ENCODE peak calls at places on chromosomes 16 and 17, in five cellular contexts. One of them, this sample, is unnamed.
A peak's percentile ranks its signal among the peaks of the same experiment; 100 is the strongest.

GRCh38 chr17:56754523-56755208 is 79.1 kb downstream of the C17orf67 start:
- DNase-seq in cerebellar cortex: no peak
- DNase-seq in transverse colon: no peak
- DNase-seq in sigmoid colon: no peak
- DNase-seq in activated CD4-positive, alpha-beta T cell treated with anti-CD3 and anti-CD28 coated beads, Interleukin-2, amount 10 ng/mL, durations not matched to agents 24 days and 14 days: peak; percentile 77
- DNase-seq in this sample: peak; percentile 94

GRCh38 chr17:61733021-61733420 is 130.3 kb downstream of the BRIP1 start:
- DNase-seq in cerebellar cortex: no peak
- DNase-seq in transverse colon: no peak
- DNase-seq in sigmoid colon: no peak
- DNase-seq in activated CD4-positive, alpha-beta T cell treated with anti-CD3 and anti-CD28 coated beads, Interleukin-2, amount 10 ng/mL, durations not matched to agents 24 days and 14 days: no peak
- DNase-seq in this sample: no peak

GRCh38 chr17:38542286-38542685 is 63.5 kb downstream of the SRCIN1 start:
- DNase-seq in cerebellar cortex: no peak
- DNase-seq in transverse colon: no peak
- DNase-seq in sigmoid colon: no peak
- DNase-seq in activated CD4-positive, alpha-beta T cell treated with anti-CD3 and anti-CD28 coated beads, Interleukin-2, amount 10 ng/mL, durations not matched to agents 24 days and 14 days: no peak
- DNase-seq in this sample: no peak

GRCh38 chr17:17739388-17740066 is 58.3 kb downstream of the RAI1 start:
- DNase-seq in cerebellar cortex: no peak
- DNase-seq in transverse colon: peak; percentile 46
- DNase-seq in sigmoid colon: peak; percentile 88
- DNase-seq in activated CD4-positive, alpha-beta T cell treated with anti-CD3 and anti-CD28 coated beads, Interleukin-2, amount 10 ng/mL, durations not matched to agents 24 days and 14 days: no peak
- DNase-seq in this sample: peak; percentile 65

GRCh38 chr17:57419940-57420522 is 163.7 kb downstream of the MSI2 start:
- DNase-seq in cerebellar cortex: no peak
- DNase-seq in transverse colon: no peak
- DNase-seq in sigmoid colon: no peak
- DNase-seq in activated CD4-positive, alpha-beta T cell treated with anti-CD3 and anti-CD28 coated beads, Interleukin-2, amount 10 ng/mL, durations not matched to agents 24 days and 14 days: no peak
- DNase-seq in this sample: no peak

GRCh38 chr16:72043058-72043457 is 11.2 kb upstream of the HP start:
- DNase-seq in cerebellar cortex: no peak
- DNase-seq in transverse colon: no peak
- DNase-seq in sigmoid colon: no peak
- DNase-seq in activated CD4-positive, alpha-beta T cell treated with anti-CD3 and anti-CD28 coated beads, Interleukin-2, amount 10 ng/mL, durations not matched to agents 24 days and 14 days: no peak
- DNase-seq in this sample: no peak

GRCh38 chr17:64747938-64748540 is 85.9 kb upstream of the SMURF2 start:
- DNase-seq in cerebellar cortex: no peak
- DNase-seq in transverse colon: no peak
- DNase-seq in sigmoid colon: no peak
- DNase-seq in activated CD4-positive, alpha-beta T cell treated with anti-CD3 and anti-CD28 coated beads, Interleukin-2, amount 10 ng/mL, durations not matched to agents 24 days and 14 days: no peak
- DNase-seq in this sample: no peak

GRCh38 chr17:18028684-18029540 is 10.1 kb downstream of the ATPAF2 start:
- DNase-seq in cerebellar cortex: no peak
- DNase-seq in transverse colon: no peak
- DNase-seq in sigmoid colon: no peak
- DNase-seq in activated CD4-positive, alpha-beta T cell treated with anti-CD3 and anti-CD28 coated beads, Interleukin-2, amount 10 ng/mL, durations not matched to agents 24 days and 14 days: no peak
- DNase-seq in this sample: no peak

This sample was measured in SJSA1.